ENCODE peak calls at places on chromosome 5, in ten cellular contexts. One of them, this sample, is unnamed.

GRCh38 chr5:155651-156410 is 35.5 kb upstream of the LRRC14B start:
- DNase-seq in RWPE1: no peak
- DNase-seq in NCI-H345: no peak
- DNase-seq in NB4: no peak
- DNase-seq in activated CD4-positive, alpha-beta memory T cell treated with anti-CD3 and anti-CD28 coated beads, Interleukin-2, amount 10 ng/mL, durations not matched to agents 7 days and 5 days: no peak
- DNase-seq in NCI-H446: no peak
- DNase-seq in HT-29: no peak
- DNase-seq in activated T-cell treated with anti-CD3 and anti-CD28 coated beads, Interleukin-2, amount 50 U/mL, for 1 hour: no peak
- DNase-seq in sciatic nerve: no peak
- DNase-seq in stomach: no peak
- DNase-seq in this sample: no peak

GRCh38 chr5:75048457-75048953 is 3.9 kb downstream of the GCNT4 start:
- DNase-seq in RWPE1: no peak
- DNase-seq in NCI-H345: no peak
- DNase-seq in NB4: no peak
- DNase-seq in activated CD4-positive, alpha-beta memory T cell treated with anti-CD3 and anti-CD28 coated beads, Interleukin-2, amount 10 ng/mL, durations not matched to agents 7 days and 5 days: no peak
- DNase-seq in NCI-H446: no peak
- DNase-seq in HT-29: no peak
- DNase-seq in activated T-cell treated with anti-CD3 and anti-CD28 coated beads, Interleukin-2, amount 50 U/mL, for 1 hour: no peak
- DNase-seq in sciatic nerve: no peak
- DNase-seq in stomach: no peak
- DNase-seq in this sample: no peak

GRCh38 chr5:157718529-157718928 is 12.7 kb upstream of the THG1L start:
- DNase-seq in RWPE1: peak
- DNase-seq in NCI-H345: peak
- DNase-seq in NB4: peak
- DNase-seq in activated CD4-positive, alpha-beta memory T cell treated with anti-CD3 and anti-CD28 coated beads, Interleukin-2, amount 10 ng/mL, durations not matched to agents 7 days and 5 days: no peak
- DNase-seq in NCI-H446: peak
- DNase-seq in HT-29: peak
- DNase-seq in activated T-cell treated with anti-CD3 and anti-CD28 coated beads, Interleukin-2, amount 50 U/mL, for 1 hour: no peak
- DNase-seq in sciatic nerve: no peak
- DNase-seq in stomach: no peak
- DNase-seq in this sample: no peak

GRCh38 chr5:96765043-96765442 is 42.7 kb downstream of the ERAP1 start:
- DNase-seq in RWPE1: no peak
- DNase-seq in NCI-H345: no peak
- DNase-seq in NB4: no peak
- DNase-seq in activated CD4-positive, alpha-beta memory T cell treated with anti-CD3 and anti-CD28 coated beads, Interleukin-2, amount 10 ng/mL, durations not matched to agents 7 days and 5 days: no peak
- DNase-seq in NCI-H446: no peak
- DNase-seq in HT-29: no peak
- DNase-seq in activated T-cell treated with anti-CD3 and anti-CD28 coated beads, Interleukin-2, amount 50 U/mL, for 1 hour: no peak
- DNase-seq in sciatic nerve: no peak
- DNase-seq in stomach: no peak
- DNase-seq in this sample: no peak

GRCh38 chr5:50666261-50667078 is at the start of gene PARP8:
- DNase-seq in RWPE1: peak
- DNase-seq in NCI-H345: peak
- DNase-seq in NB4: peak
- DNase-seq in activated CD4-positive, alpha-beta memory T cell treated with anti-CD3 and anti-CD28 coated beads, Interleukin-2, amount 10 ng/mL, durations not matched to agents 7 days and 5 days: peak
- DNase-seq in NCI-H446: no peak
- DNase-seq in HT-29: peak
- DNase-seq in activated T-cell treated with anti-CD3 and anti-CD28 coated beads, Interleukin-2, amount 50 U/mL, for 1 hour: peak
- DNase-seq in sciatic nerve: peak
- DNase-seq in stomach: peak
- DNase-seq in this sample: peak

GRCh38 chr5:171397190-171397589 is 9.5 kb downstream of the NPM1 start:
- DNase-seq in RWPE1: no peak
- DNase-seq in NCI-H345: no peak
- DNase-seq in NB4: peak
- DNase-seq in activated CD4-positive, alpha-beta memory T cell treated with anti-CD3 and anti-CD28 coated beads, Interleukin-2, amount 10 ng/mL, durations not matched to agents 7 days and 5 days: no peak
- DNase-seq in NCI-H446: no peak
- DNase-seq in HT-29: no peak
- DNase-seq in activated T-cell treated with anti-CD3 and anti-CD28 coated beads, Interleukin-2, amount 50 U/mL, for 1 hour: no peak
- DNase-seq in sciatic nerve: no peak
- DNase-seq in stomach: no peak
- DNase-seq in this sample: no peak

GRCh38 chr5:179135006-179135405 is 74.8 kb downstream of the ZNF354C start:
- DNase-seq in RWPE1: no peak
- DNase-seq in NCI-H345: no peak
- DNase-seq in NB4: no peak
- DNase-seq in activated CD4-positive, alpha-beta memory T cell treated with anti-CD3 and anti-CD28 coated beads, Interleukin-2, amount 10 ng/mL, durations not matched to agents 7 days and 5 days: no peak
- DNase-seq in NCI-H446: no peak
- DNase-seq in HT-29: no peak
- DNase-seq in activated T-cell treated with anti-CD3 and anti-CD28 coated beads, Interleukin-2, amount 50 U/mL, for 1 hour: no peak
- DNase-seq in sciatic nerve: no peak
- DNase-seq in stomach: no peak
- DNase-seq in this sample: no peak

GRCh38 chr5:141518616-141519015 is 29.7 kb downstream of the PCDHGC5 start:
- DNase-seq in RWPE1: no peak
- DNase-seq in NCI-H345: no peak
- DNase-seq in NB4: no peak
- DNase-seq in activated CD4-positive, alpha-beta memory T cell treated with anti-CD3 and anti-CD28 coated beads, Interleukin-2, amount 10 ng/mL, durations not matched to agents 7 days and 5 days: no peak
- DNase-seq in NCI-H446: no peak
- DNase-seq in HT-29: no peak
- DNase-seq in activated T-cell treated with anti-CD3 and anti-CD28 coated beads, Interleukin-2, amount 50 U/mL, for 1 hour: no peak
- DNase-seq in sciatic nerve: no peak
- DNase-seq in stomach: no peak
- DNase-seq in this sample: no peak

GRCh38 chr5:68646142-68646541 is 430.6 kb downstream of the PIK3R1 start:
- DNase-seq in RWPE1: no peak
- DNase-seq in NCI-H345: no peak
- DNase-seq in NB4: no peak
- DNase-seq in activated CD4-positive, alpha-beta memory T cell treated with anti-CD3 and anti-CD28 coated beads, Interleukin-2, amount 10 ng/mL, durations not matched to agents 7 days and 5 days: no peak
- DNase-seq in NCI-H446: peak
- DNase-seq in HT-29: no peak
- DNase-seq in activated T-cell treated with anti-CD3 and anti-CD28 coated beads, Interleukin-2, amount 50 U/mL, for 1 hour: no peak
- DNase-seq in sciatic nerve: no peak
- DNase-seq in stomach: no peak
- DNase-seq in this sample: no peak

GRCh38 chr5:35899805-35900204 is 38.6 kb downstream of the CAPSL start:
- DNase-seq in RWPE1: no peak
- DNase-seq in NCI-H345: no peak
- DNase-seq in NB4: no peak
- DNase-seq in activated CD4-positive, alpha-beta memory T cell treated with anti-CD3 and anti-CD28 coated beads, Interleukin-2, amount 10 ng/mL, durations not matched to agents 7 days and 5 days: peak
- DNase-seq in NCI-H446: no peak
- DNase-seq in HT-29: no peak
- DNase-seq in activated T-cell treated with anti-CD3 and anti-CD28 coated beads, Interleukin-2, amount 50 U/mL, for 1 hour: no peak
- DNase-seq in sciatic nerve: no peak
- DNase-seq in stomach: no peak
- DNase-seq in this sample: peak

GRCh38 chr5:53616939-53617549 is 56.6 kb downstream of the NDUFS4 start:
- DNase-seq in RWPE1: no peak
- DNase-seq in NCI-H345: no peak
- DNase-seq in NB4: peak
- DNase-seq in activated CD4-positive, alpha-beta memory T cell treated with anti-CD3 and anti-CD28 coated beads, Interleukin-2, amount 10 ng/mL, durations not matched to agents 7 days and 5 days: no peak
- DNase-seq in NCI-H446: no peak
- DNase-seq in HT-29: no peak
- DNase-seq in activated T-cell treated with anti-CD3 and anti-CD28 coated beads, Interleukin-2, amount 50 U/mL, for 1 hour: no peak
- DNase-seq in sciatic nerve: no peak
- DNase-seq in stomach: no peak
- DNase-seq in this sample: no peak

GRCh38 chr5:171336486-171337206 is 27.6 kb downstream of the TLX3 start:
- DNase-seq in RWPE1: peak
- DNase-seq in NCI-H345: peak
- DNase-seq in NB4: peak
- DNase-seq in activated CD4-positive, alpha-beta memory T cell treated with anti-CD3 and anti-CD28 coated beads, Interleukin-2, amount 10 ng/mL, durations not matched to agents 7 days and 5 days: no peak
- DNase-seq in NCI-H446: peak
- DNase-seq in HT-29: peak
- DNase-seq in activated T-cell treated with anti-CD3 and anti-CD28 coated beads, Interleukin-2, amount 50 U/mL, for 1 hour: no peak
- DNase-seq in sciatic nerve: no peak
- DNase-seq in stomach: peak
- DNase-seq in this sample: no peak

GRCh38 chr5:159061186-159061796 is 38.4 kb downstream of the EBF1 start:
- DNase-seq in RWPE1: peak
- DNase-seq in NCI-H345: no peak
- DNase-seq in NB4: no peak
- DNase-seq in activated CD4-positive, alpha-beta memory T cell treated with anti-CD3 and anti-CD28 coated beads, Interleukin-2, amount 10 ng/mL, durations not matched to agents 7 days and 5 days: no peak
- DNase-seq in NCI-H446: no peak
- DNase-seq in HT-29: no peak
- DNase-seq in activated T-cell treated with anti-CD3 and anti-CD28 coated beads, Interleukin-2, amount 50 U/mL, for 1 hour: no peak
- DNase-seq in sciatic nerve: peak
- DNase-seq in stomach: no peak
- DNase-seq in this sample: no peak

GRCh38 chr5:149118463-149118862 is 22.8 kb upstream of the ABLIM3 start:
- DNase-seq in RWPE1: no peak
- DNase-seq in NCI-H345: peak
- DNase-seq in NB4: no peak
- DNase-seq in activated CD4-positive, alpha-beta memory T cell treated with anti-CD3 and anti-CD28 coated beads, Interleukin-2, amount 10 ng/mL, durations not matched to agents 7 days and 5 days: no peak
- DNase-seq in NCI-H446: no peak
- DNase-seq in HT-29: no peak
- DNase-seq in activated T-cell treated with anti-CD3 and anti-CD28 coated beads, Interleukin-2, amount 50 U/mL, for 1 hour: no peak
- DNase-seq in sciatic nerve: no peak
- DNase-seq in stomach: no peak
- DNase-seq in this sample: no peak

GRCh38 chr5:102483736-102484135 is 15.1 kb downstream of the SLCO6A1 start:
- DNase-seq in RWPE1: no peak
- DNase-seq in NCI-H345: no peak
- DNase-seq in NB4: no peak
- DNase-seq in activated CD4-positive, alpha-beta memory T cell treated with anti-CD3 and anti-CD28 coated beads, Interleukin-2, amount 10 ng/mL, durations not matched to agents 7 days and 5 days: no peak
- DNase-seq in NCI-H446: no peak
- DNase-seq in HT-29: no peak
- DNase-seq in activated T-cell treated with anti-CD3 and anti-CD28 coated beads, Interleukin-2, amount 50 U/mL, for 1 hour: no peak
- DNase-seq in sciatic nerve: no peak
- DNase-seq in stomach: no peak
- DNase-seq in this sample: no peak

GRCh38 chr5:142441638-142442037 is 116.8 kb upstream of the SPRY4 start:
- DNase-seq in RWPE1: no peak
- DNase-seq in NCI-H345: no peak
- DNase-seq in NB4: no peak
- DNase-seq in activated CD4-positive, alpha-beta memory T cell treated with anti-CD3 and anti-CD28 coated beads, Interleukin-2, amount 10 ng/mL, durations not matched to agents 7 days and 5 days: no peak
- DNase-seq in NCI-H446: no peak
- DNase-seq in HT-29: no peak
- DNase-seq in activated T-cell treated with anti-CD3 and anti-CD28 coated beads, Interleukin-2, amount 50 U/mL, for 1 hour: no peak
- DNase-seq in sciatic nerve: no peak
- DNase-seq in stomach: no peak
- DNase-seq in this sample: peak

GRCh38 chr5:63409737-63410136 is 552.5 kb downstream of the HTR1A start:
- DNase-seq in RWPE1: no peak
- DNase-seq in NCI-H345: no peak
- DNase-seq in NB4: no peak
- DNase-seq in activated CD4-positive, alpha-beta memory T cell treated with anti-CD3 and anti-CD28 coated beads, Interleukin-2, amount 10 ng/mL, durations not matched to agents 7 days and 5 days: no peak
- DNase-seq in NCI-H446: no peak
- DNase-seq in HT-29: no peak
- DNase-seq in activated T-cell treated with anti-CD3 and anti-CD28 coated beads, Interleukin-2, amount 50 U/mL, for 1 hour: no peak
- DNase-seq in sciatic nerve: no peak
- DNase-seq in stomach: no peak
- DNase-seq in this sample: no peak

GRCh38 chr5:102418531-102418930 is 80.3 kb downstream of the SLCO6A1 start:
- DNase-seq in RWPE1: no peak
- DNase-seq in NCI-H345: no peak
- DNase-seq in NB4: no peak
- DNase-seq in activated CD4-positive, alpha-beta memory T cell treated with anti-CD3 and anti-CD28 coated beads, Interleukin-2, amount 10 ng/mL, durations not matched to agents 7 days and 5 days: no peak
- DNase-seq in NCI-H446: no peak
- DNase-seq in HT-29: no peak
- DNase-seq in activated T-cell treated with anti-CD3 and anti-CD28 coated beads, Interleukin-2, amount 50 U/mL, for 1 hour: no peak
- DNase-seq in sciatic nerve: no peak
- DNase-seq in stomach: no peak
- DNase-seq in this sample: no peak

GRCh38 chr5:20536339-20536738 is 548.3 kb upstream of the CDH18 start:
- DNase-seq in RWPE1: no peak
- DNase-seq in NCI-H345: no peak
- DNase-seq in NB4: peak
- DNase-seq in activated CD4-positive, alpha-beta memory T cell treated with anti-CD3 and anti-CD28 coated beads, Interleukin-2, amount 10 ng/mL, durations not matched to agents 7 days and 5 days: no peak
- DNase-seq in NCI-H446: no peak
- DNase-seq in HT-29: no peak
- DNase-seq in activated T-cell treated with anti-CD3 and anti-CD28 coated beads, Interleukin-2, amount 50 U/mL, for 1 hour: no peak
- DNase-seq in sciatic nerve: no peak
- DNase-seq in stomach: no peak
- DNase-seq in this sample: no peak

GRCh38 chr5:149656576-149657182 is 73.4 kb upstream of the PPARGC1B start:
- DNase-seq in RWPE1: no peak
- DNase-seq in NCI-H345: peak
- DNase-seq in NB4: peak
- DNase-seq in activated CD4-positive, alpha-beta memory T cell treated with anti-CD3 and anti-CD28 coated beads, Interleukin-2, amount 10 ng/mL, durations not matched to agents 7 days and 5 days: peak
- DNase-seq in NCI-H446: peak
- DNase-seq in HT-29: peak
- DNase-seq in activated T-cell treated with anti-CD3 and anti-CD28 coated beads, Interleukin-2, amount 50 U/mL, for 1 hour: peak
- DNase-seq in sciatic nerve: no peak
- DNase-seq in stomach: peak
- DNase-seq in this sample: peak

GRCh38 chr5:3595102-3595961 is at the start of gene IRX1:
- DNase-seq in RWPE1: no peak
- DNase-seq in NCI-H345: peak
- DNase-seq in NB4: no peak
- DNase-seq in activated CD4-positive, alpha-beta memory T cell treated with anti-CD3 and anti-CD28 coated beads, Interleukin-2, amount 10 ng/mL, durations not matched to agents 7 days and 5 days: no peak
- DNase-seq in NCI-H446: no peak
- DNase-seq in HT-29: no peak
- DNase-seq in activated T-cell treated with anti-CD3 and anti-CD28 coated beads, Interleukin-2, amount 50 U/mL, for 1 hour: no peak
- DNase-seq in sciatic nerve: no peak
- DNase-seq in stomach: no peak
- DNase-seq in this sample: no peak

GRCh38 chr5:32202394-32202793 is 28.3 kb upstream of the GOLPH3 start:
- DNase-seq in RWPE1: no peak
- DNase-seq in NCI-H345: no peak
- DNase-seq in NB4: no peak
- DNase-seq in activated CD4-positive, alpha-beta memory T cell treated with anti-CD3 and anti-CD28 coated beads, Interleukin-2, amount 10 ng/mL, durations not matched to agents 7 days and 5 days: no peak
- DNase-seq in NCI-H446: no peak
- DNase-seq in HT-29: no peak
- DNase-seq in activated T-cell treated with anti-CD3 and anti-CD28 coated beads, Interleukin-2, amount 50 U/mL, for 1 hour: no peak
- DNase-seq in sciatic nerve: no peak
- DNase-seq in stomach: no peak
- DNase-seq in this sample: no peak

GRCh38 chr5:143581649-143582048 is 178.2 kb upstream of the NR3C1 start:
- DNase-seq in RWPE1: no peak
- DNase-seq in NCI-H345: no peak
- DNase-seq in NB4: no peak
- DNase-seq in activated CD4-positive, alpha-beta memory T cell treated with anti-CD3 and anti-CD28 coated beads, Interleukin-2, amount 10 ng/mL, durations not matched to agents 7 days and 5 days: no peak
- DNase-seq in NCI-H446: no peak
- DNase-seq in HT-29: no peak
- DNase-seq in activated T-cell treated with anti-CD3 and anti-CD28 coated beads, Interleukin-2, amount 50 U/mL, for 1 hour: no peak
- DNase-seq in sciatic nerve: no peak
- DNase-seq in stomach: no peak
- DNase-seq in this sample: no peak

GRCh38 chr5:377326-377981 is 55.9 kb downstream of the AHRR start:
- DNase-seq in RWPE1: no peak
- DNase-seq in NCI-H345: no peak
- DNase-seq in NB4: peak
- DNase-seq in activated CD4-positive, alpha-beta memory T cell treated with anti-CD3 and anti-CD28 coated beads, Interleukin-2, amount 10 ng/mL, durations not matched to agents 7 days and 5 days: peak
- DNase-seq in NCI-H446: no peak
- DNase-seq in HT-29: no peak
- DNase-seq in activated T-cell treated with anti-CD3 and anti-CD28 coated beads, Interleukin-2, amount 50 U/mL, for 1 hour: peak
- DNase-seq in sciatic nerve: peak
- DNase-seq in stomach: no peak
- DNase-seq in this sample: peak

GRCh38 chr5:76256116-76256889 is 146.8 kb upstream of the IQGAP2 start:
- DNase-seq in RWPE1: peak
- DNase-seq in NCI-H345: peak
- DNase-seq in NB4: peak
- DNase-seq in activated CD4-positive, alpha-beta memory T cell treated with anti-CD3 and anti-CD28 coated beads, Interleukin-2, amount 10 ng/mL, durations not matched to agents 7 days and 5 days: peak
- DNase-seq in NCI-H446: peak
- DNase-seq in HT-29: peak
- DNase-seq in activated T-cell treated with anti-CD3 and anti-CD28 coated beads, Interleukin-2, amount 50 U/mL, for 1 hour: peak
- DNase-seq in sciatic nerve: peak
- DNase-seq in stomach: peak
- DNase-seq in this sample: peak

GRCh38 chr5:150317048-150318003 is 14.6 kb upstream of the ARSI start:
- DNase-seq in RWPE1: peak
- DNase-seq in NCI-H345: no peak
- DNase-seq in NB4: peak
- DNase-seq in activated CD4-positive, alpha-beta memory T cell treated with anti-CD3 and anti-CD28 coated beads, Interleukin-2, amount 10 ng/mL, durations not matched to agents 7 days and 5 days: no peak
- DNase-seq in NCI-H446: no peak
- DNase-seq in HT-29: no peak
- DNase-seq in activated T-cell treated with anti-CD3 and anti-CD28 coated beads, Interleukin-2, amount 50 U/mL, for 1 hour: no peak
- DNase-seq in sciatic nerve: no peak
- DNase-seq in stomach: no peak
- DNase-seq in this sample: no peak

GRCh38 chr5:43483210-43484048 is at the start of gene TMEM267:
- DNase-seq in RWPE1: peak
- DNase-seq in NCI-H345: peak
- DNase-seq in NB4: peak
- DNase-seq in activated CD4-positive, alpha-beta memory T cell treated with anti-CD3 and anti-CD28 coated beads, Interleukin-2, amount 10 ng/mL, durations not matched to agents 7 days and 5 days: peak
- DNase-seq in NCI-H446: peak
- DNase-seq in HT-29: peak
- DNase-seq in activated T-cell treated with anti-CD3 and anti-CD28 coated beads, Interleukin-2, amount 50 U/mL, for 1 hour: peak
- DNase-seq in sciatic nerve: peak
- DNase-seq in stomach: peak
- DNase-seq in this sample: peak

GRCh38 chr5:60883229-60883628 is 39.2 kb upstream of the ELOVL7 start:
- DNase-seq in RWPE1: peak
- DNase-seq in NCI-H345: peak
- DNase-seq in NB4: peak
- DNase-seq in activated CD4-positive, alpha-beta memory T cell treated with anti-CD3 and anti-CD28 coated beads, Interleukin-2, amount 10 ng/mL, durations not matched to agents 7 days and 5 days: no peak
- DNase-seq in NCI-H446: no peak
- DNase-seq in HT-29: peak
- DNase-seq in activated T-cell treated with anti-CD3 and anti-CD28 coated beads, Interleukin-2, amount 50 U/mL, for 1 hour: no peak
- DNase-seq in sciatic nerve: no peak
- DNase-seq in stomach: no peak
- DNase-seq in this sample: no peak

This sample was measured in Peyer's patch.